ENCODE peak calls at places on chromosomes 16 and 17, in six cellular contexts. U is endodermal cell, A is testis, V is cardiac muscle cell, G is A549, J is breast epithelium. Y is an unnamed sample. For H3K4me1, the result is how much of the 10 kb centered on the place peaks cover.

GRCh38 chr16:89201467-89202377 is 1.4 kb upstream of the SLC22A31 start:
- DNase-seq in U (peak), A (peak), V (peak), G (peak), J (peak), Y (no peak)

GRCh38 chr16:88369447-88370008 is 13.2 kb upstream of the ZNF469 start:
- DNase-seq in U (no peak), A (no peak), V (no peak), G (no peak), J (no peak), Y (no peak)

GRCh38 chr16:29775742-29776408 is 2.2 kb upstream of the ZG16 start:
- DNase-seq in U (no peak), A (no peak), V (no peak), G (no peak), J (no peak), Y (no peak)

GRCh38 chr17:68613739-68614298 is 12.7 kb upstream of the FAM20A start:
- DNase-seq in U (peak), A (peak), V (peak), G (peak), J (no peak), Y (no peak)

GRCh38 chr17:31390748-31391495 is 553 bp upstream of the RAB11FIP4 start:
- DNase-seq in U (peak), A (peak), V (no peak), G (no peak), J (no peak), Y (no peak)

GRCh38 chr17:79371984-79372383 is 238.9 kb downstream of the RBFOX3 start:
- DNase-seq in U (no peak), A (no peak), V (no peak), G (no peak), J (no peak), Y (no peak)

GRCh38 chr17:77145635-77146632 is 5.2 kb downstream of the SEC14L1 start:
- DNase-seq in U (peak), A (peak), V (peak), G (no peak), J (no peak), Y (peak)

GRCh38 chr17:80348551-80349436 is 66.2 kb upstream of the ENDOV start:
- DNase-seq in U (no peak), A (no peak), V (no peak), G (no peak), J (peak), Y (no peak)

GRCh38 chr16:89720859-89721643 is at the start of the genes VPS9D1 and ZNF276:
- DNase-seq in U (peak), A (peak), V (peak), G (peak), J (peak), Y (peak)

GRCh38 chr17:67200727-67201301 is 44.2 kb downstream of the HELZ start:
- DNase-seq in U (no peak), A (no peak), V (no peak), G (peak), J (no peak), Y (no peak)

GRCh38 chr16:77582956-77583355 is 139.4 kb upstream of the NUDT7 start:
- DNase-seq in U (no peak), A (no peak), V (no peak), G (no peak), J (no peak), Y (no peak)

GRCh38 chr17:75503976-75504346 is 11.4 kb downstream of the CASKIN2 start:
- DNase-seq in U (no peak), A (no peak), V (no peak), G (no peak), J (no peak), Y (no peak)

GRCh38 chr17:48012151-48012520 is 25.5 kb downstream of the COPZ2 start:
- DNase-seq in U (peak), A (peak), V (peak), G (no peak), J (no peak), Y (no peak)

GRCh38 chr16:10421596-10421995 is 35.7 kb downstream of the ATF7IP2 start:
- DNase-seq in U (no peak), A (no peak), V (no peak), G (no peak), J (no peak), Y (no peak)

GRCh38 chr17:488993-489757 is 136.6 kb upstream of the RPH3AL start:
- DNase-seq in U (peak), A (no peak), V (peak), G (peak), J (no peak), Y (no peak)

GRCh38 chr17:56629450-56630187 is 36.1 kb downstream of the NOG start:
- DNase-seq in U (peak), A (no peak), V (peak), G (peak), J (no peak), Y (no peak)

GRCh38 chr17:62966426-62967110 is 533 bp downstream of the TANC2 start:
- DNase-seq in U (peak), A (peak), V (peak), G (peak), J (no peak), Y (no peak)

GRCh38 chr16:77373726-77374125 is 61.1 kb downstream of the ADAMTS18 start:
- DNase-seq in U (peak), A (no peak), V (no peak), G (no peak), J (no peak), Y (no peak)

GRCh38 chr16:31083081-31083480 is 5.7 kb downstream of the PRSS53 start:
- DNase-seq in U (no peak), A (peak), V (no peak), G (no peak), J (no peak), Y (no peak)

GRCh38 chr17:80512233-80512632 is 32.4 kb upstream of the RPTOR start:
- DNase-seq in U (no peak), A (no peak), V (no peak), G (peak), J (no peak), Y (no peak)

GRCh38 chr17:6666077-6666521 is 14.5 kb downstream of the C17orf100 start:
- DNase-seq in U (peak), A (peak), V (peak), G (peak), J (peak), Y (no peak)

GRCh38 chr17:36183001-36183810 is 6.8 kb upstream of the TBC1D3B start:
- DNase-seq in U (peak), A (peak), V (peak), G (peak), J (peak), Y (no peak)

GRCh38 chr16:12111223-12111622 is 134.7 kb downstream of the SNX29 start:
- DNase-seq in U (no peak), A (no peak), V (no peak), G (no peak), J (peak), Y (no peak)

GRCh38 chr17:8611135-8611534 is 19.4 kb downstream of the MYH10 start:
- DNase-seq in U (no peak), A (no peak), V (no peak), G (no peak), J (no peak), Y (no peak)

GRCh38 chr16:21260870-21261791 is 17.0 kb downstream of the CRYM start:
- DNase-seq in U (no peak), A (peak), V (no peak), G (peak), J (no peak), Y (no peak)

GRCh38 chr17:8674344-8675305 is 44.1 kb upstream of the MYH10 start:
- DNase-seq in U (peak), A (no peak), V (no peak), G (no peak), J (no peak), Y (peak)

GRCh38 chr17:43732961-43733360 is 25.6 kb downstream of the SOST start:
- DNase-seq in U (no peak), A (no peak), V (no peak), G (no peak), J (no peak), Y (no peak)

GRCh38 chr17:56592487-56593072 is 919 bp upstream of the NOG start:
- DNase-seq in U (peak), A (peak), V (peak), G (peak), J (no peak), Y (no peak)

GRCh38 chr17:81285179-81285878 is 9.8 kb downstream of the SLC38A10 start:
- DNase-seq in U (no peak), A (peak), V (no peak), G (no peak), J (no peak), Y (peak)

GRCh38 chr16:89315791-89316581 is 98.5 kb downstream of the ZNF778 start:
- DNase-seq in U (no peak), A (no peak), V (no peak), G (peak), J (no peak), Y (no peak)

GRCh38 chr17:75681289-75681688 is 14.2 kb downstream of the SAP30BP start:
- DNase-seq in U (no peak), A (no peak), V (no peak), G (no peak), J (no peak), Y (no peak)

GRCh38 chr16:57622361-57623250 is 5.8 kb upstream of the ADGRG1 start:
- DNase-seq in U (no peak), A (peak), V (no peak), G (peak), J (peak), Y (no peak)

GRCh38 chr17:75034236-75034908 is 12.4 kb downstream of the ATP5PD start:
- DNase-seq in U (peak), A (peak), V (peak), G (peak), J (peak), Y (peak)

GRCh38 chr16:85522842-85523601 is 90.1 kb upstream of the GSE1 start:
- DNase-seq in U (no peak), A (no peak), V (no peak), G (no peak), J (no peak), Y (peak)

GRCh38 chr16:85522517-85522841 is 90.6 kb upstream of the GSE1 start:
- DNase-seq in U (no peak), A (no peak), V (no peak), G (no peak), J (no peak), Y (no peak)

GRCh38 chr16:85519540-85520231 is 93.4 kb upstream of the GSE1 start:
- DNase-seq in U (no peak), A (no peak), V (no peak), G (no peak), J (no peak), Y (no peak)

GRCh38 chr16:85521737-85522042 is 91.4 kb upstream of the GSE1 start:
- DNase-seq in U (no peak), A (no peak), V (no peak), G (no peak), J (no peak), Y (no peak)

DNA sequence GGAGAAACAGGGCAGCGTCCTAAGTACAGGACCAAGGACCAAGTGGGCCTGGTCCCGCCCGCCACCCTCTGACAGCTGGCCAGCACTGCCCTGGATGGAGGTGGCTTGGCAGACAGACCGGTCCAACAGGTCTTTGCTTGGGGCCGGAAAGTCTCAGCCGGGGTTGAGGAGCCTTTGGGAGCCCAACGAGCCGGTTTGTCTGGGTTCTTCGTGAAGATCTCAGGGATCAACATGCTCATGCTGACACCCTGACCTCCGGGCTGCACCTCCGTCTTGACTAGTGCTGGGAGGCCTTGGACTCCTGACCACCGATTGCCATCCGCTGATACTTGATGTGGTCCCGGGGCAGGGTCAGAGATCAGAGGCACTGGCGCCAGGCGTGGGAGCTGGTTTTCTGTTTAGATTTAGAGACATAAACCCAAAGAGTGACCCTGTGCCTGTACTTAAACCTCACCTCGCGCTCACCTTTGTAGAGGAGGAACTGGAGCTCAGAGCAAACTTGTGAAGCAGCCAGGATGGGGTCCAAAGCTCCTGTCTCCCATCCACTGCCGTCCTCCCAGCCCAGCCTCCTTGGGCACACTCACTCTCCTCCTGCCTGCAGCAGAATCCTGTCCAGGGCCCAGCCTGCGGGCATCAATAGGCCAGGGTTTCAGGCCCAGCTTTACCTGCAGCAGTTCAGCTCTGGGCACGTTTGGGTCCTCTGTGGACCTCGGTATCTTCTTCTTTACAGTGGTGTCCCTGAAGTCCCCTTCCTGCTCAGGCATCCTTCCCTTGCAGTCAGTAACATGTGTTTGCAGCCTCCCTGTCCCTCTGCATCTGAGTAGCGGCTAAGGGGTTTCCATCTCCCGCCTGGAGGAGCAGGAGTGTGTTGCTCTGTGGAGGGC is 92.0 kb upstream of the GSE1 start:
- DNase-seq in U (no peak), A (no peak), V (no peak), G (no peak), J (peak), Y (no peak)
- H3K4me1 ChIP-seq in U (under half), A (under half), V (under half), G (under half), J (under half), Y (under half)

GRCh38 chr17:71460943-71461342 is 659.9 kb upstream of the SOX9 start:
- DNase-seq in U (peak), A (peak), V (peak), G (peak), J (no peak), Y (no peak)
- TF ChIP-seq CTCF in U (peak), A (no peak), V (peak), G (peak), J (no peak), Y (no peak)

DNA sequence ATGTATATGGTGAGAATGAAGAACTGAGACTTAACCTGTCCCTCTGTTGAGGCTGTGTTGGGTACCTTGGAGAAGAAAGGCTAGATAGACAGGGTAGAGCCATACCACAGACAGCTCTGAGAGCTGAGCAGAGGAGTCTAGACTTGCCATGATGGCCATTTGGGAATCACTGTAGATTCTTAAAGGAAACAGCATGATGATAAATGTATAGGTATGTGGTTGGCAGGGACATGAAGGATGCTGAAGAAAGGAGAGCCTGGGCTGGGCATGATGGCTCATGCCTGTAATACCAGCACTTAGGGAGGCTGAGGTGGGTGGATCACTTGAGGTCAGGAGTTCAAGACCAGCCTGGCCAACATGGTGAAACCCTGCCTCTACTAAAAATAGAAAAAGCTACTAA is 114.4 kb upstream of the HAS3 start:
- DNase-seq in U (no peak), A (no peak), V (no peak), G (no peak), J (no peak), Y (no peak)
- H3K4me1 ChIP-seq in U (under half), A (under half), V (under half), G (half or more), J (under half), Y (under half)

GRCh38 chr17:40122466-40122943 is 734 bp downstream of the MSL1 start:
- DNase-seq in U (peak), A (no peak), V (peak), G (peak), J (no peak), Y (no peak)
- TF ChIP-seq CTCF in U (no peak), A (no peak), V (no peak), G (peak), J (no peak), Y (peak)

DNA sequence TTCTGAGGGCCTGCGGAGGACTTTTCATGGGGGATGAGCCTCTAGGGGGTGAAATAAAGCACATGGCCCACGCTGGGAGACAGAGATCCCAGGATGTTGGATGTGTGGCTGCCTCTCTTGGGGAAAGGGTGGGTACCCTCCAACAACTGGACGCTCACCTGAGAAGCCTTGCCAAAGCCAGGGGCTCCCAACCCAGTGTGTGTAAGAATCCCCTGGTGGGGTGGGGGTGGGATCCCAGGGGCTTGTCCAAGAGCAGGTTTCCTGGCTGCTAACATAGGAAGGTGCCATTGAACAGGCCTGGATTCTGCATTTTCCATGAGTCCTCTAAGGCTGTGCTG is 587 bp downstream of the SNX20 start:
- DNase-seq in U (no peak), A (no peak), V (no peak), G (no peak), J (no peak), Y (no peak)
- H3K4me1 ChIP-seq in U (under half), A (under half), V (under half), G (under half), J (under half), Y (under half)

GRCh38 chr17:11928436-11928835 is 68.8 kb downstream of the ZNF18 start:
- DNase-seq in U (no peak), A (no peak), V (no peak), G (no peak), J (no peak), Y (no peak)

GRCh38 chr17:11935734-11936406 is 61.4 kb downstream of the ZNF18 start:
- DNase-seq in U (peak), A (peak), V (peak), G (peak), J (no peak), Y (no peak)

DNA sequence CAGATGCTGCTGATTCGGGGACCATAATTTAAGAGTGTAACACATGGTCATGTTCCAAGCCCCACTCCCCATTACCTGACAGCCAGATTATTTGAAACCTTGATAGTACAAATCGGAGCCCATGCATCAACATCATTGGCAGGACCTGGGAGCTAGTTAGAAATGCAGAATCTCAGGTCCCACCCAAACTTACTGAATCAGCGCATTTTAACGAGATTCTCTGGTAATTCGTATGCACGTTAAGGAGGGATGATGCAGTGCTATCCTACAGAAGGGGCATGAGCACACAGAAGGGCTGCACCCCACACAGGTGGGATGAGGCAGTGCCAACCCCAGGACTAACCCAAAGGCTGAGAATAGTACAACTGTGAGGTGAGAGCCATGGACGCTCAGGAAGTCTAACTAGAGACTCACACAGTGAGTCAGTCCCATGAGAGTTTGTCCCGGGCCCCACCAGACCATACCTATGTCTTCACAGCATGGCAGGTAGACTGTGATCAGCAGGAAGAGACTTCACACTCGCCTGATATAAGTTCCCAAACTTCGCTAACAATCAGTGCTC is 64.9 kb downstream of the ZNF18 start:
- DNase-seq in U (no peak), A (no peak), V (no peak), G (no peak), J (no peak), Y (no peak)
- TF ChIP-seq CTCF in U (no peak), A (no peak), V (no peak), G (no peak), J (no peak), Y (no peak)

DNA sequence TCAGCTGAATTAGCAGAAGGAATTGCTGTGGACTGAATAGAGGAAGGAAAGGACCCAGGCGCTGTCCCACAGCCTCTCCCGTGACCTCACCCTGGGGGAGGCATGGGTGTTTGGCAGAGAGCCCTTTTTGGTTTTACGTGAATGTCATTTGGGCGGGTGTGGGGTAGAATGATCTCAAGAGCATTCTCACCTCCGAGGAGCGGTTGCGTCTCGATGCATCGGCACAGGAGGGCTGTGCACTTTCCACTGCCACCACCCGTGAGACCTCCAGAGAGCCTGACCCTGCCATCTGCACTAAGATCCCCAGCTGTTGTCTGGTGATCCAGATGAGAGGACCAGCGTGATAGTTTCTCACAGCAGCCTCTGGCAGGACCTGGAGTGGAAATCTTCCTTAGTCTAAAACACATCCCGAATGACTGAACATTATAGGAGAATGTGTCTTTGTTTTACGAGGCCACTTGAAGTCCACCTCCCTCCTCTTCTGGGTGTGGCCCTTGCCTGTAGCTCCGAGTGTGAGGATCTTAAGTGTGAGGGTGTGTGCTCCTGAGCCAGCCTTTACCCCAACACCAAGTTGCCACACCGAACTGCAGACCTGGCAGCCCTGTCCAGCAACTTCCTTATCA is 29.3 kb downstream of the FOXK2 start:
- DNase-seq in U (no peak), A (peak), V (no peak), G (no peak), J (no peak), Y (no peak)
- H3K4me1 ChIP-seq in U (under half), A (under half), V (under half), G (under half), J (under half), Y (under half)

Y was measured in ascending aorta.